ENCODE peak calls at places on chromosome 1, in four cellular contexts. I is left lung; C is tibial artery; T is CD8-positive, alpha-beta T cell. Z is an unnamed sample.

GRCh38 chr1:166843769-166844596 is 4.7 kb downstream of the POGK start:
- DNase-seq in T (no peak), I (no peak), C (no peak), Z (no peak)

GRCh38 chr1:3063379-3064295 is 5.4 kb upstream of the PRDM16 start:
- DNase-seq in T (no peak), C (no peak), I (peak), Z (no peak)

GRCh38 chr1:72326494-72326893 is 44.2 kb upstream of the NEGR1 start:
- DNase-seq in I (no peak), T (no peak), C (no peak), Z (no peak)

GRCh38 chr1:40478276-40478675 is 1.2 kb downstream of the ZFP69 start:
- DNase-seq in I (no peak), T (no peak), C (no peak), Z (no peak)

GRCh38 chr1:26910343-26911160 is 3.2 kb downstream of the NR0B2 start:
- DNase-seq in C (no peak), T (no peak), I (peak), Z (no peak)

GRCh38 chr1:54810144-54810942 is 9.2 kb upstream of the TTC22 start:
- DNase-seq in T (peak), I (peak), C (peak), Z (peak)

GRCh38 chr1:62732327-62732726 is 44.1 kb upstream of the DOCK7 start:
- DNase-seq in I (no peak), T (no peak), C (no peak), Z (no peak)

GRCh38 chr1:24327886-24328285 is 8.7 kb downstream of the GRHL3 start:
- DNase-seq in T (no peak), I (no peak), C (no peak), Z (peak)

GRCh38 chr1:72693376-72693775 is 411.0 kb upstream of the NEGR1 start:
- DNase-seq in T (no peak), I (no peak), C (no peak), Z (no peak)

GRCh38 chr1:94160811-94161210 is 39.9 kb upstream of the ABCA4 start:
- DNase-seq in C (no peak), T (no peak), I (no peak), Z (peak)

GRCh38 chr1:178101266-178101630 is 7.3 kb downstream of the RASAL2 start:
- DNase-seq in I (no peak), T (no peak), C (no peak), Z (peak)

GRCh38 chr1:68384872-68385390 is 64.8 kb downstream of the RPE65 start:
- DNase-seq in I (no peak), T (no peak), C (no peak), Z (no peak)

GRCh38 chr1:43077273-43077672 is 94.8 kb downstream of the EBNA1BP2 start:
- DNase-seq in T (no peak), I (no peak), C (no peak), Z (no peak)

GRCh38 chr1:42807056-42807668 is 9.8 kb upstream of the ERMAP start:
- DNase-seq in C (no peak), I (no peak), T (no peak), Z (no peak)

GRCh38 chr1:65527672-65528071 is 107.2 kb downstream of the LEPR start:
- DNase-seq in C (peak), I (no peak), T (no peak), Z (no peak)

GRCh38 chr1:232183802-232184201 is 446.1 kb downstream of the SIPA1L2 start:
- DNase-seq in T (no peak), I (no peak), C (no peak), Z (no peak)

GRCh38 chr1:11384170-11384554 is 94.8 kb upstream of the DISP3 start:
- DNase-seq in T (no peak), C (no peak), I (no peak), Z (no peak)

GRCh38 chr1:216498277-216498676 is 75.0 kb upstream of the USH2A start:
- DNase-seq in T (no peak), C (no peak), I (no peak), Z (peak)

GRCh38 chr1:60149254-60149653 is 75.7 kb upstream of the C1orf87 start:
- DNase-seq in T (no peak), C (peak), I (peak), Z (no peak)

GRCh38 chr1:66267211-66267940 is 266.6 kb upstream of the SGIP1 start:
- DNase-seq in T (no peak), C (no peak), I (no peak), Z (no peak)

GRCh38 chr1:114988095-114988494 is 41.5 kb upstream of the TSHB start:
- DNase-seq in I (no peak), T (no peak), C (no peak), Z (no peak)

GRCh38 chr1:169741666-169742394 is 8.0 kb upstream of the SELE start:
- DNase-seq in T (no peak), I (peak), C (no peak), Z (peak)

GRCh38 chr1:172948457-172948856 is 102.3 kb downstream of the TNFSF18 start:
- DNase-seq in T (no peak), I (no peak), C (no peak), Z (peak)

GRCh38 chr1:10113501-10113900 is 80.7 kb downstream of the UBE4B start:
- DNase-seq in C (no peak), T (no peak), I (no peak), Z (no peak)

GRCh38 chr1:28056129-28056925 is 32.1 kb downstream of the EYA3 start:
- DNase-seq in I (peak), C (no peak), T (peak), Z (no peak)

GRCh38 chr1:27637052-27637451 is 2.1 kb upstream of the FGR start:
- DNase-seq in C (no peak), T (no peak), I (no peak), Z (no peak)

GRCh38 chr1:176919386-176920378 is 244.8 kb downstream of the ASTN1 start:
- DNase-seq in T (no peak), I (no peak), C (no peak), Z (no peak)

GRCh38 chr1:178632619-178633018 is 92.4 kb upstream of the RALGPS2 start:
- DNase-seq in C (no peak), T (no peak), I (no peak), Z (no peak)

GRCh38 chr1:153608742-153609584 is 4.0 kb downstream of the S100A16 start:
- DNase-seq in I (peak), C (peak), T (no peak), Z (peak)

GRCh38 chr1:171245458-171246064 is 2.7 kb upstream of the FMO1 start:
- DNase-seq in C (no peak), I (no peak), T (peak), Z (peak)

GRCh38 chr1:1020415-1021009 is 592 bp downstream of the AGRN start:
- DNase-seq in T (no peak), C (no peak), I (no peak), Z (no peak)

GRCh38 chr1:30745834-30746208 is 11.8 kb downstream of the LAPTM5 start:
- DNase-seq in C (no peak), T (no peak), I (no peak), Z (no peak)

GRCh38 chr1:225653463-225654276 is 747 bp upstream of the ENAH start:
- DNase-seq in I (peak), T (peak), C (peak), Z (peak)

GRCh38 chr1:243257189-243257588 is 1.3 kb downstream of the SDCCAG8 start:
- DNase-seq in C (no peak), T (no peak), I (no peak), Z (no peak)

GRCh38 chr1:115467790-115468189 is 129.7 kb upstream of the NGF start:
- DNase-seq in C (no peak), I (no peak), T (no peak), Z (no peak)

DNA sequence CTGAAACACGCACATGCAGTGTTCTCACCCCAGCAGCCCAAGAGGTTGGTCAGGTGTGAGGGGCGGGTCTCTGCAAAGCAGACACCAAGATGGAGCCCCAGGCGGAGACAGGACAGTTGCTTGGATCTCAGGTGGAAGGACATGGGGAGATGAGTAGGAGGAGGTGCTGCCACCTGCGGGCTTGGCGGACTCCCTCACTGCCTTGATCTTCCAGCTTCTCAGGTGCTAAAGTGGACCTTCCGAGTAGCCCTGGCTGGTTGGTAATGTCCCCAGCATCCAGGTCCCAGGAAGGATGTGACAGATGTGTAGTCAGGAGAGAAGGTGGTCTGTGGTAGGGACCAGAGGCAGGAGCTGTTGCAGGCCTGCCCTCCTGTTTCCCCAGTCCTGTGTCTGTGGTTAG is 114.1 kb downstream of the AJAP1 start:
- DNase-seq in I (no peak), C (no peak), T (no peak), Z (no peak)
- TF ChIP-seq CTCF in I (no peak), C (no peak), T (no peak), Z (no peak)

GRCh38 chr1:21072721-21073120 is 104.0 kb downstream of the EIF4G3 start:
- DNase-seq in C (no peak), I (no peak), T (no peak), Z (peak)
- H3K4me3 ChIP-seq in C (no peak), I (no peak), T (no peak), Z (no peak)

DNA sequence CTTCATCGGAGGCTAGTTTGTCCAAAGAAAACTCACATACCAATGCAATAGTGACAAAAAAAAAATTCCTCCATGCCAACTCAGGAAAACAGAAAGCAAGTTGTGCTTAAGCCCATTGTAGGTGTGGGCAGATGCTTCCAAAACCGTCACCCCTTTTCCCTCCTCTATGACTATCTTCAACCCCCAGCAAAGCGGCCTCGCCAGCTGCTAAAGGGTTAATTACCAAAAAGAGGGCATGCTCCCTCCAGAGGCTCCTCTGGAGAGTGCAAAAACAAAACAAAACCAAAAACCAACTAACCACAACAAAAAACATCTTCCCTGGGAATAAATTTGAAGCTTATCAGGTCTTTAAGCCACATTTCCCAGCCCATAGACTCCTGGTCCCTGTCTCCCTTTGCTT is 1.2 kb downstream of the LMOD1 start:
- DNase-seq in I (no peak), C (no peak), T (no peak), Z (no peak)
- TF ChIP-seq CTCF in I (no peak), C (peak), T (no peak), Z (peak)

DNA sequence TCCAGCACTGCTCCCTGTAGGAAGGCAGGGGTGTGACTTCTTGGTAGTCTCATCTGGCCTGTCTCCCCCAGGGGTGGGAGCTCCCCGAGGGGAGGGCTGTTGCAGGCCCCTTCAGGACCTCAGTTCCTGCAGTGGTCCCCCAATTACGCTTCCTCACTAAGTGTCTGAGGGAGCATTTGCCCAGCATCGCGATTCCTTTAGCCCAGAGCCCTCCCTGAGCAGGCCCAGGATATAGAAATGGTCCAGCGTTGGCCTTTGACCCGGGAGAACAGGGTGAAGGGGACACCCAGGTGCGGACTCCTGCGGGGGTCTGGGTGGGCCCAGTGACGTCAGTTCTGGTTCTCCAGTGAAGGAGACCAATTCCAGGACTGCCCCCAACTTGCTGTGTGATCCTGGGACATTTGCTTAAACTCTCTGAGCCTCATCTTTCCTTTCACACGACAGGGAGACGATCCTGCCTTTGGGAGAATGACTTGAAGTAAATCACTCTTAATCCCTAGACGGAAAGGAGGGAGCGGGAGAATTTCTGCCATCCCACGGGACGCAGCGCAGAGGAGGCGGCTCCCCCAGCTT is 32.6 kb upstream of the BTG2 start:
- DNase-seq in I (no peak), T (no peak), C (no peak), Z (no peak)
- H3K4me3 ChIP-seq in I (peak), T (no peak), C (peak), Z (no peak)

GRCh38 chr1:158118713-158119402 is 61.8 kb upstream of the CD1D start:
- DNase-seq in I (no peak), C (no peak), T (no peak), Z (no peak)

GRCh38 chr1:158120254-158120653 is 60.4 kb upstream of the CD1D start:
- DNase-seq in T (no peak), I (no peak), C (no peak), Z (no peak)

GRCh38 chr1:158122823-158123390 is 57.8 kb upstream of the CD1D start:
- DNase-seq in T (no peak), C (no peak), I (no peak), Z (no peak)

GRCh38 chr1:158124034-158124433 is 56.7 kb upstream of the CD1D start:
- DNase-seq in C (no peak), T (no peak), I (no peak), Z (no peak)

DNA sequence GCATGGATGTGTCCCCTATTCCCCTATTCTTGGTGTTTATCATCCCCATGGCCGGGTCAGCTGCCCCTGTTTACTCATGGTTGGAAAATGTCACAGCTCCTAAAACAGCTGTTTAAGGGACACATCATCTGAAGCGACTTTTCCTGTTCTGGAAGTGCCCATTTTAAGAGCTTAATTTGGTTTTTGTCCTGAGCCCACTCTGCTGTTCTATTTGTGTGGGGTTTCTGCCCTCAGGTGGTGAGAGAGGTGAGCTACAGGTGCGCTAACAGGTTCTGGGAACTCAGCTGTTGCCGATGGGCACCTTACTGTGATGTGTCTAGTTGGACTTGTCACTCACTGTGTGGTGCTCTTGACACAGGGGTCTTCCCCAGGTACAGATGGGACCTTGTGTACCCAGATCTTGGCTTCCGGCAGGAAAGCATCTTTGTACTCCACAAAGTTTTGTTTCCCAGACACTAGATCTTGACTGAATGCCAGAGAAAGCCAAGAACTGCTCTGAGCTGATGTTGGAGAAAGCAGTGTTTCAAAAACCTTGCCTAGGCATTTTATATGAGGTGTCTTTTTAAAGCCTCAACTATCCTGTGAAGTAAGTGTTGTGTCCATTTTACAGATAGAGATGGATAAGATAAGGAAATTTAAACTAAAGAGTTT is 59.0 kb upstream of the CD1D start:
- DNase-seq in C (no peak), T (peak), I (no peak), Z (peak)
- TF ChIP-seq CTCF in C (peak), T (peak), I (peak), Z (peak)

DNA sequence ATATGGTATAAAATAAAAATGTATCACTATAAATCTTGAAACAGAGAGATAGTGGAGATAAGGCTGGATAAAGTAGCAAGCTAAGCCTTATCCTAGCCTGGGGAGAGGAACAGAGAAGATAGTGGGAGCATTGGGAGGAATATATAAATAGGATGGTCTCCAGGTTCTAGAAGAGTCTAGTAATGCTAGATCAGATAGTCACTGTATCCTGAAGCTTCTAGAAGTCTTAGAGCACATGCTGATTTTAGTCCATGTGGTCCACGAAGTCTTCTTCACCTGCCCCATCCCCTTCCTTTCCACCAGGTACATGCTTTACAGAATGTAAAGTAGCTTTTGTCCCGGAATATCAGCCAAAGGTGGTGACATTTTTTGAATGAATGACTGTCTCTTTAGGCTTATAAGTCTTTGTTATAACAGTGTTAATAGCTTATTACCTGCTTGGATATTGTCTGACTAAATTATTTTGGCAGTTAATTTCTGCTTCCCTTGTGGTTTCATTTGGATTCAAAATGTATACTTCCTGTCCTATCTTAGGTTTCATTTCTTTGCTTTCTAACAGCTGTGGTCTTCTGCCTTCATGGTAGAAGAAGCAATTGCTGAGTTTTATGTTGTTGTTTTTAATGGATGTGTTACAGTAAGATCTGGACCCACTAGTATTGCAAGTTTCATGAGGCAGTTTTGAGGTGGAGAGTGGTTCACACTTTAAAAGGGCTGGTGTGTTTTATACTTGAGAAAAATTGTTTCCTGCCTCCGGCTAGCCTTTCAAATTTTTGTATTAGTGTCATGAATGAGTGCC is 5.9 kb downstream of the SMG7 start:
- DNase-seq in I (no peak), T (no peak), C (no peak), Z (no peak)
- H3K4me3 ChIP-seq in I (no peak), T (peak), C (no peak), Z (no peak)

GRCh38 chr1:185656663-185657062 is 77.5 kb upstream of the HMCN1 start:
- DNase-seq in I (no peak), T (no peak), C (no peak), Z (no peak)
- TF ChIP-seq CTCF in I (no peak), T (no peak), C (no peak), Z (no peak)

GRCh38 chr1:29243023-29243862 is 6.9 kb downstream of the PTPRU start:
- DNase-seq in C (no peak), T (no peak), I (no peak), Z (no peak)
- H3K4me3 ChIP-seq in C (no peak), T (no peak), I (no peak), Z (no peak)

GRCh38 chr1:51643362-51643761 is 26.5 kb downstream of the OSBPL9 start:
- DNase-seq in C (no peak), T (no peak), I (no peak), Z (no peak)
- TF ChIP-seq CTCF in C (no peak), T (no peak), I (no peak), Z (no peak)

Z was measured in choroid plexus epithelial cell.